ENCODE peak calls at places on chromosomes 2 and 18, in seven cellular contexts. T is astrocyte of the spinal cord, N is OCI-LY7, I is epithelial cell of esophagus, X is breast epithelium, Q is AG04450, M is WERI-Rb-1. E is an unnamed sample.

GRCh38 chr2:119659601-119660342 is 19.2 kb upstream of the TMEM177 start:
- DNase-seq in T (peak), M (peak), N (peak), X (no peak), Q (no peak), I (peak), E (peak)

GRCh38 chr2:157898591-157898996 is 22.5 kb upstream of the ACVR1 start:
- DNase-seq in T (peak), Q (peak), I (peak), N (no peak), M (no peak), X (no peak), E (peak)

GRCh38 chr2:96073170-96073775 is 38.6 kb upstream of the GPAT2 start:
- DNase-seq in M (no peak), X (no peak), T (no peak), Q (no peak), N (no peak), I (no peak), E (no peak)

GRCh38 chr2:13260401-13260800 is 543.7 kb downstream of the TRIB2 start:
- DNase-seq in M (no peak), I (peak), N (no peak), T (peak), X (no peak), Q (no peak), E (no peak)

GRCh38 chr2:196703660-196704209 is 64.2 kb downstream of the CCDC150 start:
- DNase-seq in X (no peak), N (no peak), I (peak), Q (no peak), M (no peak), T (peak), E (peak)

GRCh38 chr2:43075054-43075593 is 151.3 kb downstream of the ZFP36L2 start:
- DNase-seq in N (no peak), T (peak), X (peak), Q (peak), I (peak), M (no peak), E (peak)

GRCh38 chr2:171855401-171855800 is 38.6 kb downstream of the SLC25A12 start:
- DNase-seq in Q (no peak), T (no peak), N (no peak), M (no peak), X (no peak), I (peak), E (peak)

GRCh38 chr18:22465859-22466602 is 48.3 kb upstream of the CTAGE1 start:
- DNase-seq in Q (peak), I (peak), N (no peak), M (no peak), T (peak), X (no peak), E (peak)

GRCh38 chr2:149037851-149038250 is 648 bp upstream of the LYPD6B start:
- DNase-seq in X (no peak), I (peak), T (no peak), Q (no peak), M (peak), N (peak), E (no peak)
- H3K4me3 ChIP-seq in X (no peak), I (peak), T (no peak), Q (no peak), M (no peak), N (no peak), E (no peak)

DNA sequence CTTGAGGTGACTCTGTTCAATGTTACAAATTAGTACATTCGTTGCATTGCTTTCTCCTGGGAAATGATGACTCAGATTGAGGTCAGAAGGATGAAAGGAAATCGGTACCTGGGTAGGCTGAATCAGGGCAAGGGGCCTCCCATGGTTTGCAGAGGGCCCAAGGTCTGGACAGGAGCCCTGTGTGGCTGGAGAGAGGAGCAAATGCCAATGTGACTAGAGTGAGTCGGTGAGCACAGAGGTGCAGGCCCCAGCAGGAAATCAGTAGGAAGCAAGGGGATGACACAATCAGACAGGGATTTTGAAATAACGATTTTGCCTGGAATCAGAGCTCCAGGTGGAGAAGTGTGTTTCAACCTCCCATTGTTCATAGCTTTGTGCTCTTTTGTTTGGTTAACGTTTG is 118.9 kb downstream of the CCDC102B start:
- DNase-seq in M (no peak), T (peak), X (no peak), I (peak), N (no peak), Q (no peak), E (no peak)
- H3K4me3 ChIP-seq in M (no peak), T (no peak), X (no peak), I (no peak), N (no peak), Q (no peak), E (no peak)

GRCh38 chr18:12305930-12306629 is 2.0 kb upstream of the TUBB6 start:
- DNase-seq in N (no peak), I (no peak), T (no peak), Q (no peak), M (no peak), X (no peak), E (no peak)
- H3K4me3 ChIP-seq in N (no peak), I (no peak), T (peak), Q (peak), M (no peak), X (no peak), E (peak)

DNA sequence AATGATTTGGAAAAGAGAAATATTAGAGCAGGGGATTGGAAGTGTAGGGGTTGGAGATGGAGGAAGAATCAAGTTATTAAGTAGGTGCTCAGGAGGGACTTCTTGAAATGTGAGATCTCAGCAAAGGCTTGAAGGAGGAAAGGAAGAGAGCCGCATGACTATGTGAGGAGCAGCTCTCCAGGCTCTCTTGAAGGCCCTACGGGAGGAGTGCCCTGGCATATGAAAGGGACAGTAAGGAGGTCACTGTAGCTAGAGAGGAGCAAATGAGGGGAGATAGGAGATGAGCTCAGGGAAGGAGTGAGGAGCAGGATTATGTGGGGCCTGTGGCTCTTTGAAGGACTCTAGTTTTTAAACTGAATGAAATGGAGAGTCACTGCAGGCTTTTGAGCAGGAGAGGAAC is 181.1 kb upstream of the NABP1 start:
- DNase-seq in T (no peak), X (no peak), N (no peak), Q (no peak), I (no peak), M (no peak), E (no peak)
- H3K4me3 ChIP-seq in T (no peak), X (no peak), N (no peak), Q (no peak), I (no peak), M (no peak), E (no peak)

DNA sequence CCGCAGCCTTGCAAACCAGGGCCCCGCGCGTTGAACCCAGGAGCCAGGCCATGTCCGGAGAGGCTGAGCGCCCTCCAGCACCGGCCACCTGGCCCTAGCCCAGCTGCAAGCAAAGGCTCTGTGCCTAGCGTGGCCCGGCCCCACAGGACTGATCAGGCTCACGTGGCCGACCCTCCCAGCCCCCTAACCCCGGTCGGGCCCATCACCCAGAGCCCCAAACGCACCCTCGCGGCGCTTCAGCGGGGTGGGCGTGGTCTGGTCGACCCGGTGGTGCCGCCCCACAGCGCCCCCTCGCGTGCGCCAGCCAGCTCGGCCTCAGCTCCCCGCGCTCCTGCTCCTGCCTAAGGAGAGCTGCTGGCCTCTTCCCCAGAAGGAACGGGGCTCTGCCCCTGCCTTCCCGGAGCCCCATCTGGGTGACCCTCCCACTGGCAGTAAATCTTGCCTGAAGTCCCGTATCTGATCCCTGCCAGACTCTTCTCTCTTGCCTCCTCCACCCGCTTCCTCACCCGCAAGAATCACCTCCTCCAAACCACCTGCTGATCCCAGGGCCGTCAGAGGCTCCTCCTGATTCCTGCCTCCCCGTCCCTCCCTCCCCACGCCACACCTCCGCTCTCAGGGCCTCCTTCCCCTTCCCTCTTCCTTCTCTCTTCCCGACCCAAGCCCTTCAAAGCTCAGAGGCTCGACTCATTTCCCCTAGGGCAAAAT is 12.3 kb upstream of the TEX51 start:
- DNase-seq in M (no peak), T (peak), I (peak), Q (peak), X (peak), N (peak), E (peak)
- H3K4me3 ChIP-seq in M (no peak), T (peak), I (no peak), Q (peak), X (peak), N (no peak), E (peak)

DNA sequence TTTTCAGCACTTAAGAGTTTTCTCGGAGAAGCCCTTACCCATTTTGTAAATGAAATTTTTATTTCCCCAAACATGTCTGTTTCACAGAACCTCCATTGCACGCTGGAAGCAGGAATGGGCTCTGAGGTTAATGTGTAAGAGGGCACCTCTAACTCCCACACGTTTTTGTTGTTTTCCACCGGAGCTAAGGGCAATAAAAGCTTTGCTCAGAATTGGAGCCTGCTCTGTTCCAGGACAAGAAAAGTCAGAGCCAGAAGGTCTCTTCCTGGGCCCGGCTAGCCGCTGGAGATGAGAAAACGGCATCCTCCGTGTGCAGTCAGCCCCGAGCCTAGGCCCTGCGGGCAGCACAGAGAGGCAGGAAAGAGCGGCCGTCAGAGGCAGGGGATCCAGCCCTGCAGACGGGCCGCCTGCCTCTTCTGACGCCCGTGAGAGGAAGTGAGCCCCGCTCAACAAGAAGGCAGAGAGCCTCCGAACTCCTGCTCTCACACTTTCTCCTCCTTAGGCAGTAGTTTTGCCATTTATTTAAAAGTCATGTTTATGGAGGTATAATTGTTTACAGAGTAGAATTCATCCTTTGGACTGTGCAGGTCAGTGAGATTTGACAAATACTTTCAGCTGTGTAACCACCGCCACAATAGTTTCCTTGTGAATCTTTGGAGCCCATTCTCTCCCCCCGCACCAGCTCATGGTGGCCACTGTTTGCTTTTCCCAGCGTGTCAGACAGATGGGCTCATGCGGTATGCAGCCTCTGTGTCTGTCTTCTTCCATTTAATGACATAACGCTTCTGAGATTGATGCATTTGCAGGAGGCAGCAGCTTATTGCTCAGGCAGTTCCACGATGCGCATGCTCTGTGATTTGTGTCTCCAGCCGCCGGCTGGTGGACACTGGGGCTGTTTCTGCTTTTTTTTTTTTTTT is 117.3 kb downstream of the GALR1 start:
- DNase-seq in N (no peak), X (no peak), T (peak), M (peak), Q (no peak), I (peak), E (no peak)
- H3K4me3 ChIP-seq in N (no peak), X (no peak), T (peak), M (peak), Q (no peak), I (no peak), E (no peak)

GRCh38 chr2:241061275-241061674 is 40.8 kb downstream of the MTERF4 start:
- DNase-seq in N (no peak), I (peak), M (no peak), T (peak), X (no peak), Q (no peak), E (peak)
- H3K4me3 ChIP-seq in N (no peak), I (peak), M (no peak), T (no peak), X (no peak), Q (no peak), E (no peak)

GRCh38 chr18:52394602-52395001 is 54.6 kb downstream of the DCC start:
- DNase-seq in X (no peak), M (no peak), I (no peak), T (peak), Q (no peak), N (no peak), E (no peak)

GRCh38 chr18:52395146-52395852 is 55.3 kb downstream of the DCC start:
- DNase-seq in N (no peak), Q (no peak), X (no peak), M (no peak), I (no peak), T (no peak), E (no peak)

GRCh38 chr18:52387246-52387645 is 47.2 kb downstream of the DCC start:
- DNase-seq in X (no peak), T (no peak), N (no peak), Q (no peak), I (no peak), M (no peak), E (no peak)

DNA sequence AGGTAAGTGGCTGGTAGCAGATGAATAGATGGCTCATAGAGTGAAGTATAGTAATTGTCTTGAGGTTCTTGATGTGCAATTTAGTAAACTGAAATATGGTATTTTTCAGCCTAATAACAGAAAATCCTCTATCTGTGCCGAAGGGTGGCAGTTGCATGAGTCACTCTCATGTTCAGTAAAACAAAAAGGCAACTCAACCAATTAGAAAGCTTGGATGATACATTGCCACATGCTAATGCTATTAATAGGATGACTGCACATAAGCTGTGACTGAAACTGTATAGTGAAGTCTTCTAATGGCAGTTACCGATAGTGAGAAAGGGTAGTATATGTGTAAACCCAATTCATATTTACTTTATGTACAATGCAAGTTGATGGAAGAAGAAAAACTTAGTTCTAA is 52.2 kb downstream of the DCC start:
- DNase-seq in I (no peak), N (no peak), T (no peak), M (no peak), Q (no peak), X (no peak), E (no peak)
- H3K4me3 ChIP-seq in I (no peak), N (no peak), T (no peak), M (no peak), Q (no peak), X (no peak), E (no peak)

DNA sequence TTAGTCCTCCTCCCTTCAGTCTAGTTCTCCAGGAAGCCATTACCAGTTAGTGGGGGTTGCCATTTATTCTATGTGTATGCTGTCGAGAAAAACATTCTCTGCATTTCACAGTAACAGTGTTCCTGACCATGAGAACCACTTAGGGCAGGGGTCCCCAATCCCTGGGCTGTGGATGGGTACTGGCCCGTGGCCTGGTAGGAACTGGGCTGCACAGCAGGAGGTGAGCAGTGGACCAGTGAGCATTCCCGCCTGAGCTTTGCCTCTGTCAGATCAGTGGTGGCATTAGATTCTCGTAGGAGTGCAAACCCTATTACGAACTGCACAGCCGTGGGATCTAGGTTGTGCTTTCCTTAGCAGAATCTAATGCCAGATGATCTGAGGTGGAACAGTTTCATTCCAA is 15.8 kb downstream of the ITGA4 start:
- DNase-seq in I (no peak), N (no peak), Q (no peak), T (no peak), X (no peak), M (no peak), E (no peak)
- H3K4me3 ChIP-seq in I (no peak), N (no peak), Q (no peak), T (no peak), X (no peak), M (no peak), E (no peak)

GRCh38 chr2:219506802-219507554 is 7.3 kb upstream of the ASIC4 start:
- DNase-seq in T (peak), I (no peak), Q (no peak), X (no peak), M (peak), N (no peak), E (no peak)
- H3K4me3 ChIP-seq in T (no peak), I (no peak), Q (no peak), X (no peak), M (no peak), N (no peak), E (no peak)

E was measured in fibroblast of the aortic adventitia.